ENCODE peak calls at places on chromosomes 7 and 10, in nine cellular contexts. Z is endothelial cell; X is Caki2; Y is stimulated activated CD8-positive, alpha-beta memory T cell treated with anti-CD3 and anti-CD28 coated beads, Interleukin-4, amount 100 ng/mL, for 48 hours; M is adrenal gland; V is bronchial epithelial cell; F is stimulated activated CD4-positive, alpha-beta T cell treated with anti-CD3 and anti-CD28 coated beads, Interleukin-12 subunit alpha, Interleukin-12 subunit beta, amount 100 ng/mL, for 24 hours; G is T-helper 2 cell; E is activated T-helper 1 cell treated with anti-CD3 and anti-CD28 coated beads, Interleukin-2, amount 50 U/mL, for 16 hours. L is an unnamed sample.

GRCh38 chr10:91389636-91390512 is 20.3 kb upstream of the HECTD2 start:
- DNase-seq in X (peak), M (no peak), G (peak), F (no peak), Z (no peak), Y (no peak), E (no peak), V (peak), L (peak)

GRCh38 chr10:91077549-91078017 is 142.9 kb upstream of the PCGF5 start:
- DNase-seq in X (no peak), V (peak), Y (no peak), G (no peak), E (no peak), F (no peak), Z (no peak), M (peak), L (peak)

GRCh38 chr7:100867796-100868485 is 754 bp downstream of the TRIP6 start:
- DNase-seq in G (no peak), Y (no peak), E (no peak), M (no peak), Z (no peak), X (no peak), F (no peak), V (peak), L (no peak)

GRCh38 chr7:46934198-46934825 is 647.6 kb downstream of the TNS3 start:
- DNase-seq in X (no peak), G (no peak), E (no peak), F (no peak), Z (no peak), Y (no peak), V (peak), M (no peak), L (no peak)

GRCh38 chr7:2172311-2173183 is 60.2 kb downstream of the MAD1L1 start:
- DNase-seq in F (no peak), Y (peak), X (no peak), E (no peak), Z (no peak), G (no peak), M (no peak), V (peak), L (peak)

GRCh38 chr7:37489703-37490102 is 41.0 kb upstream of the ELMO1 start:
- DNase-seq in G (no peak), V (no peak), Z (no peak), E (no peak), F (no peak), M (no peak), Y (no peak), X (no peak), L (peak)

GRCh38 chr7:130897515-130898419 is 163.8 kb upstream of the KLF14 start:
- DNase-seq in M (peak), Y (peak), G (no peak), V (no peak), X (peak), Z (no peak), E (no peak), F (no peak), L (no peak)

GRCh38 chr10:69816963-69817605 is 15.4 kb downstream of the COL13A1 start:
- DNase-seq in Z (no peak), V (no peak), G (no peak), M (no peak), X (no peak), F (no peak), E (no peak), Y (no peak), L (no peak)

GRCh38 chr10:5449227-5449626 is 36.9 kb downstream of the NET1 start:
- DNase-seq in G (no peak), Y (no peak), V (no peak), X (no peak), Z (no peak), E (no peak), M (no peak), F (no peak), L (no peak)

GRCh38 chr10:16843252-16843870 is 26.1 kb upstream of the RSU1 start:
- DNase-seq in E (no peak), Z (no peak), Y (no peak), F (no peak), G (peak), M (no peak), V (peak), X (peak), L (peak)

GRCh38 chr10:44983066-44983894 is 4.7 kb upstream of the DEPP1 start:
- DNase-seq in F (no peak), Z (no peak), Y (no peak), V (no peak), M (no peak), G (no peak), X (no peak), E (no peak), L (no peak)

GRCh38 chr7:47540387-47541093 is 41.4 kb downstream of the TNS3 start:
- DNase-seq in F (no peak), E (no peak), V (no peak), M (no peak), Z (no peak), G (no peak), Y (no peak), X (no peak), L (no peak)

GRCh38 chr10:75497997-75498797 is 66.8 kb downstream of the LRMDA start:
- DNase-seq in G (no peak), X (no peak), Z (no peak), E (no peak), Y (no peak), V (peak), M (peak), F (no peak), L (no peak)

GRCh38 chr7:22329816-22330524 is 27.0 kb downstream of the RAPGEF5 start:
- DNase-seq in Y (no peak), X (peak), F (no peak), V (no peak), G (no peak), M (no peak), E (no peak), Z (no peak), L (no peak)

L was measured in pons.